ENCODE peak calls at places on chromosome 12, in eight cellular contexts. M is NCI-H2029; E is GM23248; U is stimulated activated CD4-positive, alpha-beta T cell treated with anti-CD3 and anti-CD28 coated beads, Interleukin-2, amount 100 ng/mL, for 24 hours; V is brain microvascular endothelial cell; Y is T-helper 17 cell; T is memory B cell; P is NCI-H1930. R is an unnamed sample.

GRCh38 chr12:104655059-104655609 is 198.4 kb downstream of the CHST11 start:
- DNase-seq in M (no peak), E (no peak), U (no peak), V (no peak), Y (no peak), T (no peak), P (no peak), R (no peak)

GRCh38 chr12:86627001-86627400 is 370.8 kb upstream of the MGAT4C start:
- DNase-seq in M (no peak), E (no peak), U (no peak), V (no peak), Y (no peak), T (no peak), P (no peak), R (no peak)

GRCh38 chr12:27946396-27946795 is 26.1 kb downstream of the PTHLH start:
- DNase-seq in M (no peak), E (peak; percentile 18), U (no peak), V (no peak), Y (no peak), T (no peak), P (no peak), R (no peak)

GRCh38 chr12:130957304-130957621 is 3.6 kb downstream of the ADGRD1 start:
- DNase-seq in M (no peak), E (no peak), U (no peak), V (no peak), Y (no peak), T (no peak), P (no peak), R (no peak)

GRCh38 chr12:4228122-4228580 is 45.4 kb upstream of the CCND2 start:
- DNase-seq in M (no peak), E (no peak), U (no peak), V (no peak), Y (no peak), T (no peak), P (peak; percentile 37), R (no peak)

GRCh38 chr12:6451348-6452244 is at the start of gene TAPBPL:
- DNase-seq in M (peak; percentile 96), E (peak; percentile 87), U (peak; percentile 76), V (peak; percentile 70), Y (peak; percentile 72), T (peak; percentile 75), P (no peak), R (peak; percentile 81)

GRCh38 chr12:6039894-6040601 is 84.4 kb downstream of the VWF start:
- DNase-seq in M (peak; percentile 29), E (peak; percentile 82), U (peak; percentile 44), V (peak; percentile 59), Y (no peak), T (peak; percentile 33), P (peak; percentile 56), R (peak; percentile 43)

GRCh38 chr12:5432011-5432400 is at the start of gene NTF3:
- DNase-seq in M (peak; percentile 24), E (peak; percentile 72), U (no peak), V (no peak), Y (no peak), T (no peak), P (no peak), R (no peak)

GRCh38 chr12:6538420-6539275 is 4.3 kb downstream of the GAPDH start:
- DNase-seq in M (no peak), E (peak; percentile 50), U (peak; percentile 63), V (no peak), Y (no peak), T (no peak), P (no peak), R (no peak)

GRCh38 chr12:66742508-66743367 is 63.9 kb upstream of the GRIP1 start:
- DNase-seq in M (no peak), E (no peak), U (no peak), V (no peak), Y (no peak), T (no peak), P (no peak), R (no peak)

GRCh38 chr12:61272441-61272840 is 987.8 kb upstream of the USP15 start:
- DNase-seq in M (no peak), E (no peak), U (no peak), V (peak; percentile 31), Y (no peak), T (no peak), P (no peak), R (no peak)

GRCh38 chr12:109255377-109255776 is 53.7 kb downstream of the FOXN4 start:
- DNase-seq in M (no peak), E (peak; percentile 7), U (no peak), V (peak; percentile 31), Y (no peak), T (no peak), P (no peak), R (no peak)

GRCh38 chr12:3483089-3483488 is 7.9 kb upstream of the PRMT8 start:
- DNase-seq in M (no peak), E (no peak), U (no peak), V (no peak), Y (no peak), T (no peak), P (no peak), R (no peak)

GRCh38 chr12:65725376-65725775 is 98.9 kb upstream of the HMGA2 start:
- DNase-seq in M (no peak), E (peak; percentile 50), U (no peak), V (no peak), Y (no peak), T (no peak), P (no peak), R (no peak)

GRCh38 chr12:12350868-12351463 is 924 bp upstream of the MANSC1 start:
- DNase-seq in M (no peak), E (no peak), U (no peak), V (no peak), Y (no peak), T (no peak), P (no peak), R (no peak)

GRCh38 chr12:123269395-123269892 is 2.2 kb downstream of the CDK2AP1 start:
- DNase-seq in M (no peak), E (peak; percentile 89), U (peak; percentile 45), V (peak; percentile 47), Y (no peak), T (peak; percentile 47), P (no peak), R (no peak)

GRCh38 chr12:96908170-96908675 is 1.2 kb downstream of the NEDD1 start:
- DNase-seq in M (no peak), E (peak; percentile 13), U (peak; percentile 28), V (no peak), Y (no peak), T (no peak), P (no peak), R (no peak)

GRCh38 chr12:57273516-57273915 is 22.5 kb upstream of the STAC3 start:
- DNase-seq in M (no peak), E (no peak), U (no peak), V (no peak), Y (no peak), T (no peak), P (no peak), R (no peak)